ENCODE peak calls at places on chromosomes 6 and 20, in seven cellular contexts. N, D, X, S, R, V and F are unnamed samples.

GRCh38 chr6:157953580-157954091 is 28.0 kb upstream of the SYNJ2 start:
- DNase-seq in V (no peak), R (no peak), N (no peak), D (no peak), S (no peak), X (no peak), F (no peak)

GRCh38 chr6:1285589-1286340 is 26.1 kb upstream of the FOXQ1 start:
- DNase-seq in V (no peak), R (no peak), N (no peak), S (no peak), D (no peak), X (no peak), F (no peak)

GRCh38 chr6:3825851-3826581 is 23.2 kb upstream of the FAM50B start:
- DNase-seq in R (peak), V (peak), N (peak), S (peak), X (peak), D (peak), F (no peak)

GRCh38 chr6:136600818-136601217 is 50.6 kb upstream of the MAP7 start:
- DNase-seq in V (no peak), X (no peak), N (peak), R (no peak), S (no peak), D (no peak), F (no peak)

GRCh38 chr6:129251669-129252376 is 368.9 kb downstream of the LAMA2 start:
- DNase-seq in R (peak), V (peak), X (no peak), D (no peak), S (peak), N (no peak), F (peak)

GRCh38 chr20:10524034-10524476 is 89.0 kb downstream of the SLX4IP start:
- DNase-seq in X (peak), R (no peak), N (peak), V (no peak), D (peak), S (peak), F (no peak)

GRCh38 chr6:80742481-80742880 is 636.0 kb downstream of the BCKDHB start:
- DNase-seq in D (no peak), S (no peak), X (no peak), R (no peak), V (no peak), N (no peak), F (no peak)

GRCh38 chr6:158040804-158041347 is 59.2 kb downstream of the SYNJ2 start:
- DNase-seq in X (no peak), R (no peak), S (no peak), D (no peak), N (peak), V (no peak), F (no peak)

GRCh38 chr6:52285174-52286068 is 879 bp upstream of the MCM3 start:
- DNase-seq in S (no peak), V (no peak), X (no peak), D (no peak), R (no peak), N (no peak), F (no peak)

GRCh38 chr6:131694832-131695426 is 6.3 kb downstream of the OR2A4 start:
- DNase-seq in X (peak), N (no peak), D (peak), V (peak), S (peak), R (peak), F (no peak)

GRCh38 chr6:153208706-153209105 is 77.6 kb upstream of the RGS17 start:
- DNase-seq in N (no peak), X (peak), S (no peak), R (no peak), D (peak), V (no peak), F (peak)

GRCh38 chr6:162964703-162965140 is 236.9 kb downstream of the PACRG start:
- DNase-seq in S (no peak), X (peak), V (peak), D (no peak), N (peak), R (peak), F (no peak)

GRCh38 chr20:58463231-58463630 is 52.0 kb downstream of the APCDD1L start:
- DNase-seq in N (no peak), D (no peak), S (no peak), V (no peak), X (no peak), R (no peak), F (no peak)

GRCh38 chr6:22873531-22874136 is 304.3 kb downstream of the HDGFL1 start:
- DNase-seq in R (no peak), D (no peak), S (no peak), X (no peak), N (peak), V (peak), F (no peak)

GRCh38 chr6:152112503-152113261 is 305.2 kb downstream of the ESR1 start:
- DNase-seq in S (peak), V (no peak), N (peak), R (peak), X (peak), D (peak), F (no peak)

GRCh38 chr6:168326294-168327261 is 7.0 kb upstream of the DACT2 start:
- DNase-seq in V (no peak), N (no peak), R (no peak), D (no peak), S (no peak), X (no peak), F (no peak)

GRCh38 chr20:62732356-62732755 is 23.7 kb downstream of the NTSR1 start:
- DNase-seq in R (no peak), N (no peak), D (no peak), S (no peak), X (no peak), V (no peak), F (no peak)

GRCh38 chr6:118097576-118097975 is 190.5 kb downstream of the SLC35F1 start:
- DNase-seq in N (no peak), R (no peak), D (no peak), S (no peak), V (no peak), X (no peak), F (no peak)

GRCh38 chr20:37934634-37935010 is 31.7 kb downstream of the VSTM2L start:
- DNase-seq in R (no peak), D (no peak), N (no peak), V (no peak), X (no peak), S (no peak), F (no peak)

GRCh38 chr20:39849171-39849570 is 839.9 kb downstream of the MAFB start:
- DNase-seq in R (no peak), N (no peak), V (no peak), X (no peak), D (no peak), S (no peak), F (no peak)

GRCh38 chr20:36893801-36894200 is 17.9 kb downstream of the TLDC2 start:
- DNase-seq in R (no peak), S (no peak), X (no peak), N (no peak), D (no peak), V (no peak), F (no peak)

GRCh38 chr6:4778086-4778485 is 1.9 kb downstream of the CDYL start:
- DNase-seq in X (no peak), D (no peak), R (no peak), S (no peak), N (no peak), V (no peak), F (no peak)

GRCh38 chr6:150175611-150176151 is 32.8 kb downstream of the PPP1R14C start:
- DNase-seq in R (no peak), S (no peak), X (no peak), V (no peak), D (no peak), N (no peak), F (no peak)

GRCh38 chr6:149855040-149855654 is 9.0 kb downstream of the LRP11 start:
- DNase-seq in V (peak), R (peak), D (no peak), S (no peak), X (no peak), N (no peak), F (no peak)

GRCh38 chr20:8129211-8129986 is 2.7 kb upstream of the PLCB1 start:
- DNase-seq in X (no peak), D (no peak), S (no peak), R (no peak), N (peak), V (peak), F (no peak)

GRCh38 chr6:13526718-13527668 is 39.6 kb upstream of the GFOD1 start:
- DNase-seq in X (no peak), R (peak), D (no peak), N (peak), S (no peak), V (no peak), F (peak)

DNA sequence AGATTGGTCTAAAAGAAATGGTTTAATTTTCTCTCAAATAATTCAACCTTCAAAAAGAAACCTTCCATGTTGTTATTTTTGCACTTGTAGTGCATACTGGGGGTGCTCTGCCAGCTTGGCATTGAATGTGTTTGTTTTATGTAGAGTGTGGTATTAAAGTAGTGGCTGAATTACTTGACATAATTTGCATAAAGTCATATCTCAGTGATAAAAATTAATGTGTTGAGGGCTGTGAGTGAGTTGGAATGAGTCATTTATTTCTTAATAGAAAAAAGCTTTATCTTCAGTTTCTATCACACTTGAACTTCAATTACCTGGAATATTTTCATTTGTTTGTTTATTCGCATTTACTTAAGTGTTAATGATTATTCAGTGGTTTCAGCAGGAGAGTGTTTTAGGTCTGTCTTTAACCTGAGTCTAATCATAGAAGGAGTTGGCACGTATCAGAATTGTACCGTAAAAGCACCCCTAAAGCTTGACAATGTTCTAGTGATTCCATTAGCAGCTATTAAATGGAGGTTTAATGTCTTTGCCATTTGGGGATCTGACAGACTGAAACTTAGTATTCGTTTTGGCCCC is 801.2 kb upstream of the FLRT3 start:
- DNase-seq in X (no peak), R (no peak), V (no peak), D (no peak), N (no peak), S (no peak), F (no peak)
- H3K27ac ChIP-seq in X (no peak), R (no peak), V (no peak), D (no peak), N (no peak), S (no peak), F (no peak)

GRCh38 chr20:21203036-21203656 is 77.3 kb downstream of the KIZ start:
- DNase-seq in X (no peak), N (no peak), S (no peak), D (no peak), R (no peak), V (no peak), F (no peak)
- H3K27ac ChIP-seq in X (no peak), N (no peak), S (no peak), D (no peak), R (no peak), V (no peak), F (no peak)

DNA sequence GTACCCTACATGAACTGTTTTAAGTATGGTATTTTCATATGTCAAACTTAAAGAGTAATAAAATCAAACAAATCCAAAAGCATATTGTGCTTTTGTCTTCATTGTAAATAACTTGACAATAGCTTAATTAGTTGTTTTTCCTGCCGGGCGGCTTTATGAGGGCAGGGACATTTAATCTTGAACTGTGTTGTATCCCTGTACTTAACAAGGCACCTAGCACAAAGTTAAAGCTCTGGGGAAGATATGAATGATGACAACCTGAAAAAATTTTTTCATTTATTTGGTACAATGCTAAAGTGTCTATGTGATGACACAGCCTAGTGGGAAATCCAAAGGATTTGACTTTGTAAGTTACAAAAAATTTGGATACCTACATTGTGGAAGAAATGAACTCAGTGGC is 502 bp upstream of the HACE1 start:
- DNase-seq in N (no peak), R (no peak), S (no peak), D (no peak), V (no peak), X (no peak), F (no peak)
- H3K27ac ChIP-seq in N (peak), R (peak), S (peak), D (peak), V (no peak), X (peak), F (peak)

DNA sequence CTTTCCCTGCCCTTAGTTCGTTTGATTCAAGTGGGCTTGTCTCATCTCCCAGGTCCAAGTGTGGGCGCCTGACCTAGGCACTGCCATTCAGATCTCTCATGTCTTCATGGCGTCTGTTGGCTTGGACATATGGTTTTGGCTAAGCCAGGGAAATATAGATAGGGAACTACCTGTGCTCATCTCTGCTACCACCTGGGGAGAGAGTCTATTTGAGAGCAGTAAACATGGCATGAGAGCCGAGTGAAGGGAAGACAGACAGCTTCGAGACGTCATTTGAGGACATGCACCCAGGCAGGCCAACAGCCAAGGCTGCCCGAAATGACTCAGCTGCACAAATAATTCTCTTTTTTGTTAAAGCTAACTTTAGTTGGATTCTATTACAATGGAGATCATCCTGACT is 370.7 kb upstream of the AGPAT4 start:
- DNase-seq in S (no peak), R (no peak), N (no peak), V (no peak), D (no peak), X (no peak), F (no peak)
- H3K27ac ChIP-seq in S (no peak), R (no peak), N (no peak), V (no peak), D (no peak), X (no peak), F (no peak)

GRCh38 chr20:47027456-47027855 is 132.8 kb downstream of the EYA2 start:
- DNase-seq in D (no peak), S (no peak), N (no peak), X (no peak), R (no peak), V (no peak), F (no peak)
- H3K27ac ChIP-seq in D (no peak), S (no peak), N (no peak), X (no peak), R (no peak), V (no peak), F (no peak)

GRCh38 chr20:25058797-25059486 is 1.0 kb upstream of the ACSS1 start:
- DNase-seq in X (peak), D (no peak), V (no peak), S (peak), R (peak), N (peak), F (no peak)

GRCh38 chr20:25058051-25058796 is at the start of gene ACSS1:
- DNase-seq in D (peak), R (peak), S (peak), V (no peak), N (peak), X (peak), F (peak)

GRCh38 chr20:25061103-25061799 is 3.3 kb upstream of the ACSS1 start:
- DNase-seq in D (no peak), N (peak), X (no peak), R (no peak), V (no peak), S (peak), F (no peak)

GRCh38 chr20:25059866-25060465 is 2.0 kb upstream of the ACSS1 start:
- DNase-seq in R (no peak), D (no peak), X (no peak), S (peak), N (peak), V (no peak), F (no peak)

DNA sequence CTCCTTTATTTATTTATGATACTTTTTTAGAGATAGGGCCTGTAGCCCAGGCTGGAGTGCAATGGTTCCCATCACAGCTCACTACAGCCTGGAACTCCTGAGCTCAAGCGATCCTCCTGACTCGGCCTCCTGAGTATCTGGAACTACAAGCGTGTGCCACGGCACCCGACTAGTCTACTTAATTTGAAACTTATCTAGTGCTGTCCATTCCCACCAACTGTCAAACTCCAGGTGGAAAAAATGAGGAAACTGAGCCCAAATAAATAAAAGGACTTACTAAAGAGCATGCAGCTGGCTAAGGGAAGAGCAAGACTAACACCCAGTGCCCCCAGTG is 1.5 kb upstream of the ACSS1 start:
- DNase-seq in D (no peak), X (no peak), R (no peak), V (no peak), S (no peak), N (peak), F (no peak)
- H3K27ac ChIP-seq in D (peak), X (peak), R (peak), V (no peak), S (peak), N (peak), F (no peak)

GRCh38 chr6:106477790-106478189 is 117.3 kb downstream of the CRYBG1 start:
- DNase-seq in S (no peak), R (no peak), D (no peak), V (no peak), X (no peak), N (no peak), F (no peak)

GRCh38 chr6:106474476-106474875 is 114.0 kb downstream of the CRYBG1 start:
- DNase-seq in V (no peak), S (no peak), D (no peak), X (no peak), N (no peak), R (no peak), F (no peak)

GRCh38 chr6:106476326-106477105 is 116.0 kb downstream of the CRYBG1 start:
- DNase-seq in X (no peak), N (no peak), V (no peak), S (no peak), D (no peak), R (no peak), F (no peak)

GRCh38 chr6:106475280-106475679 is 114.8 kb downstream of the CRYBG1 start:
- DNase-seq in D (no peak), V (no peak), S (no peak), X (no peak), R (no peak), N (no peak), F (no peak)

GRCh38 chr6:106477158-106477557 is 116.6 kb downstream of the CRYBG1 start:
- DNase-seq in R (no peak), X (no peak), N (no peak), D (no peak), V (no peak), S (no peak), F (no peak)
- H3K27ac ChIP-seq in R (no peak), X (no peak), N (no peak), D (no peak), V (no peak), S (no peak), F (no peak)

DNA sequence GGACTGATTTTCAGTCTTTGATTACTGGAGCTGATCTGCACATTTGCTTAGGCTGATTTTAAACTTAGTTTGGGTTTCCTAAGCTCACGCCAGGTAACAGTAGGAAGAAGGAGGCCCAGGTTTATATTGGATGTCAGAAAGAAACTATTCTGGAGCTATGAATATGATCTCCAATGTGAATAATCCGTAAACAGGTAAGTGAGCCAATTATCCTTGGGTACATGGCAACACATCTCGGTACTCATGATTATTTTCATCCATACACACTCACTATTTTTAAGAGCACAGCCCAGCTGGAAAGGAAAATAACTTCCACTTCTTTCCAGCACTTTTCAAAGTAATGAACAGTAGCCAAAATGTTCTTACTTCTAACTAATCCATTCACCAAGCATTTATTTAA is 7.0 kb downstream of the ATXN1 start:
- DNase-seq in S (no peak), N (no peak), X (no peak), D (no peak), V (no peak), R (no peak), F (no peak)
- H3K27ac ChIP-seq in S (no peak), N (peak), X (no peak), D (no peak), V (no peak), R (peak), F (peak)

DNA sequence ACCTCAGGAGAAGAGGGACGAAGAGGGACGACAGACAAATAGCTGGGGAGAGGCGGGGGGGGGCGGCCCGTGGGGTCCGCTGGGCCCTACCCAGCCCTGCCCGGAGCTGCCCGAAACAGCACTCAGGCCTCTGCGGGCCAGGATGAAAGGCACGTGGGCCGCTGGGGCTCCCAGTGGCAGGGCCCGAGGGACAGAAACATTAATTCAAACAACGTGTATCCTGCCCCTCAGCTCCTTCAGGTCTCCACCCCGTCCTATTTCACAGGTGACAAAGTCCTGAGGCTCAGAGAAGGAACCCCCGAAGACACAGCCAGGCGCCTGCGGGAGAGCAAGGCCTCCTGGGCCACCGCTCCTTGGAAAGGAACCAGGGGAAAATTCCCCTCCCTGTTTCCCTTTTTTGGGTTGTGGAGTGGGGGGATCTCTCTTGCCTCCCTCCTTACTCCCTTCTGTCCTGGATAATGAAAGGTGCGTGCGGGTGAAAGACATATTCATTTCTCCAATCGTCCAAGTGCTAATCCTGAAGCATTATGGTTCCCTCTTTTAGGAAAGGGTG is 93.3 kb downstream of the RNASET2 start:
- DNase-seq in X (no peak), V (no peak), D (no peak), R (no peak), S (no peak), N (no peak), F (no peak)
- H3K27ac ChIP-seq in X (peak), V (no peak), D (no peak), R (no peak), S (no peak), N (peak), F (peak)

GRCh38 chr20:59589051-59589450 is 15.3 kb upstream of the PHACTR3 start:
- DNase-seq in X (no peak), N (no peak), V (no peak), R (no peak), S (no peak), D (no peak), F (no peak)
- H3K27ac ChIP-seq in X (no peak), N (no peak), V (no peak), R (no peak), S (no peak), D (no peak), F (no peak)